ENCODE peak calls at places on chromosomes 12 and 14, in six cellular contexts. U is K562, X is GM12892, O is HepG2, J is SK-N-SH, B is GM12878. G is an unnamed sample.

GRCh38 chr12:10365716-10366433 is 24.0 kb downstream of the KLRK1 start:
- DNase-seq in U (no peak), J (no peak), B (no peak), O (no peak), X (no peak), G (no peak)

GRCh38 chr14:71228711-71229110 is 321.5 kb downstream of the PCNX1 start:
- DNase-seq in O (peak; percentile 87), J (no peak), X (no peak), B (no peak), U (no peak), G (no peak)

GRCh38 chr12:51056242-51056641 is 8.1 kb downstream of the LETMD1 start:
- DNase-seq in O (no peak), U (no peak), B (no peak), J (no peak), X (no peak), G (no peak)

GRCh38 chr12:105882404-105882803 is 256.4 kb downstream of the NUAK1 start:
- DNase-seq in B (no peak), X (no peak), O (no peak), U (no peak), J (peak; percentile 28), G (no peak)

GRCh38 chr14:77314539-77314938 is 6.1 kb downstream of the POMT2 start:
- DNase-seq in B (no peak), X (no peak), U (no peak), J (no peak), O (no peak), G (no peak)

GRCh38 chr12:126095748-126096510 is 1030.7 kb downstream of the AACS start:
- DNase-seq in O (no peak), B (no peak), U (no peak), J (no peak), X (no peak), G (no peak)

GRCh38 chr14:24279301-24280186 is 8.1 kb upstream of the RABGGTA start:
- DNase-seq in O (no peak), J (peak; percentile 67), X (no peak), U (no peak), B (peak; percentile 64), G (no peak)

GRCh38 chr12:6753772-6754356 is 923 bp upstream of the MLF2 start:
- DNase-seq in J (no peak), O (no peak), B (no peak), X (no peak), U (no peak), G (no peak)

GRCh38 chr12:15899282-15899870 is 11.8 kb upstream of the DERA start:
- DNase-seq in O (peak; percentile 30), J (no peak), X (no peak), B (no peak), U (peak; percentile 13), G (no peak)

GRCh38 chr14:33646692-33647260 is 304.1 kb downstream of the EGLN3 start:
- DNase-seq in U (no peak), B (no peak), O (no peak), X (no peak), J (no peak), G (no peak)

GRCh38 chr14:104423715-104424405 is 155.7 kb upstream of the C14orf180 start:
- DNase-seq in X (no peak), U (no peak), O (no peak), B (no peak), J (peak; percentile 34), G (no peak)

GRCh38 chr14:51806624-51807023 is 53.8 kb upstream of the GNG2 start:
- DNase-seq in J (no peak), O (no peak), U (no peak), X (no peak), B (no peak), G (no peak)

GRCh38 chr12:62785941-62786559 is 148.9 kb downstream of the PPM1H start:
- DNase-seq in B (no peak), U (no peak), X (no peak), J (no peak), O (no peak), G (no peak)

GRCh38 chr12:75489613-75490210 is 9.2 kb downstream of the GLIPR1 start:
- DNase-seq in U (no peak), B (no peak), O (no peak), X (no peak), J (no peak), G (no peak)

GRCh38 chr14:91252901-91253794 is 8.6 kb upstream of the GPR68 start:
- DNase-seq in O (no peak), B (no peak), U (peak; percentile 86), J (peak; percentile 79), X (peak; percentile 60), G (no peak)

GRCh38 chr12:124774054-124774461 is 89.6 kb downstream of the SCARB1 start:
- DNase-seq in J (no peak), X (no peak), B (no peak), O (no peak), U (no peak), G (peak; percentile 50)

GRCh38 chr14:61334197-61334701 is 12.9 kb downstream of the PRKCH start:
- DNase-seq in O (no peak), U (no peak), B (no peak), X (no peak), J (no peak), G (no peak)

GRCh38 chr14:104588066-104588857 is 8.7 kb downstream of the C14orf180 start:
- DNase-seq in J (peak; percentile 67), O (no peak), X (no peak), B (no peak), U (no peak), G (no peak)

GRCh38 chr12:91562476-91562875 is 379.9 kb upstream of the DCN start:
- DNase-seq in U (no peak), J (no peak), B (no peak), X (no peak), O (no peak), G (no peak)

GRCh38 chr12:85740190-85740589 is 96.0 kb downstream of the RASSF9 start:
- DNase-seq in U (no peak), J (no peak), O (no peak), B (no peak), X (no peak), G (no peak)

GRCh38 chr12:24780969-24781368 is 167.9 kb downstream of the BCAT1 start:
- DNase-seq in O (no peak), B (no peak), X (no peak), U (no peak), J (peak; percentile 45), G (no peak)

GRCh38 chr14:31529053-31529452 is 32.2 kb upstream of the NUBPL start:
- DNase-seq in O (peak; percentile 58), U (no peak), X (no peak), J (no peak), B (no peak), G (no peak)

DNA sequence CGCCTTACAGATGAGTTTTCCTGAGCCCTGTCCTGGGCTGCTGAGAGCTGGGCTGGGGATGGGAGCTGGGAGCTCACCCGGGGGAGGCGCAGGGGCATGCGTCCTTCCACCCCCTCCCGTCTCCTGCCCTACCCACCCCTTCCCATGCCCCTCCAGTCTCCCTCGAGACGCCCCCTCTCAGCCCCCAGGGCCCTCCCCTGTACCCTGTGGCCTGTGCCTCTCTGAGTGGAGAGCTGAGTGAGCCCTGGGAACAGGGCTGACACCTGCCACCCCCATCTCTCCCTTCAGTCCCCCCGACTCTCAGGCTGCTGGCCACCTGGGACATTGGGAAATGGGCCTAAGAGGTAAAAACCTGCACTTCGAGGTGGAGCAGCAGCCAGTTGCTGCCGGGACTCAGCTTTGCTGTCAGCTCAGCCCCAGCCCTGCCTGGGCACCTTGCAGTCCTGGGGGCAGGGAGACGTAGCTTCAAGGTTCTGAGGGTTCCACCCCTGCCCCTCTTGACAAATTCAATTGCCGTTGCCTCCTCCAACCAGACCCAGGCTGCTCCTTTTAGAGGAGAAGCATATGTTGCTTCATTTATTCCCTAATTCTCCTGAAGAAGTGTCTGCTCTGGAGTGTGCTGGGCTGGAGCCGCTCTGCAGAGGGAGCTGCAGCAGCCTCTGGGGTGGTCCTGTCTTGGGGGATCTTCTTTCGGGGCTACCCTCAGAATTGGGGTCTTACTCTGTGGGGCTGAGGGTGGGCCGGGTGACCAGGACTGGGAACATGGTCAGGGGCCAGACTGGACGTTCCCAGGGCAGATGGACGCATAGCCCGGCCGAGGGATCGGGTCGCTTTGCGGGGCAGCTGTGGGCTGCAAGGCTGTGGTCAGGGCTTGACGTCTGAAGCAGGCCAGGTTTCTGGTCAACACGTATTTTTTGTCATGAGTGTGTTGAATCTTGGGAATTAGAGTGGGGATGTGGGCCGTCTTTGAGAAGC is 141.4 kb downstream of the ADGRD1 start:
- DNase-seq in B (no peak), J (no peak), O (no peak), X (no peak), U (no peak), G (no peak)
- TF ChIP-seq TAF1 in B (no peak), J (no peak), O (no peak), X (no peak), U (no peak), G (no peak)

GRCh38 chr14:20697273-20698017 is 8.9 kb downstream of the ANG start:
- DNase-seq in J (peak; percentile 59), B (no peak), O (peak; percentile 62), X (no peak), U (peak; percentile 34), G (peak; percentile 41)
- TF ChIP-seq TAF1 in J (no peak), B (no peak), O (no peak), X (no peak), U (no peak), G (no peak)

DNA sequence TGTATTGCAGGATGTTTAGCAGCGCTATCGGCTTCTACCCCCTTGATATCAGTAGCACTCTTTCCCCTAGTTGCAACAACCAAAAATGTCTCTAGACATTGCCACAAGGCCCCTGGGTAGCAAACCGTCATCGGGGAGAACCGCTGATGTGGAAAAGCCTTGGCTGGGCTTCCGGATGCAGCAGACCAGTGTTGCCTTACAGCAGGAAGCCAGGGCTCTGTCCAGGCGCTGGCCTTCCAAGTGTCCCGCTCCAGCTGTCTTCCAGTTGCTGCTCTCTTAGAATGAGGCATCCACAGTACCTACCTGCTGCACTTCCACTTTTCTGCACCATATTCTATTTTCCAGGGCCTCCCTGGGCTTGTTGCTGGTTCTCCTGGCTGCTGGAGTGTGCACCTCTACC is 22.6 kb upstream of the SLC10A1 start:
- DNase-seq in X (no peak), B (no peak), J (no peak), O (no peak), U (no peak), G (no peak)
- TF ChIP-seq TAF1 in X (no peak), B (no peak), J (no peak), O (no peak), U (no peak), G (no peak)

GRCh38 chr14:20262642-20263128 is 23.6 kb downstream of the OR11H4 start:
- DNase-seq in B (peak; percentile 43), O (no peak), J (no peak), U (no peak), X (no peak), G (no peak)
- TF ChIP-seq TAF1 in B (no peak), O (no peak), J (no peak), U (no peak), X (no peak), G (no peak)

DNA sequence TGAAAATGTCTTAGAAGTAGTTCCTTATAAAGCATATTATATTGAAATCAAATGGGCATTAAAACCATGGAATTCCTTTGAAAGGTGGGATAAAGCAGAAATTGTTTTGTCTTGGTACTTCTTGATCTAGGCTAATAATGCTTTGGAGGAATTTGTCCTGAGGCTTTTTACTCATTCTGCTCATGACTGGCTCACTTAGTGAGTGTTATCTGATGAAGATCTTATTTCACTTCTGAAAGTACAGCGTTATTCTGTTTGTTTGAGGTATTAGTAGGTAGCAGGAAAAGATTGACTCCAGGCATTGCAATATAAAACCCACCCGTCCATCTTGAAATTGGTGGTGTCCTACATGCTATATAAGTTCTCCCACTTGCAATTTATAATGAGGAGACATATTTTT is 5.4 kb downstream of the C12orf71 start:
- DNase-seq in U (no peak), J (no peak), X (no peak), O (no peak), B (no peak), G (no peak)
- TF ChIP-seq TAF1 in U (no peak), J (no peak), X (no peak), O (no peak), B (no peak), G (no peak)

G was measured in GM12891.